ENCODE peak calls at places on chromosomes 16 and 17, in five cellular contexts. I is A549, D is H1, Y is IMR-90, S is HepG2. J is an unnamed sample.

GRCh38 chr17:82000803-82001649 is 21.7 kb downstream of the CENPX start:
- DNase-seq in I (no peak), D (no peak), Y (no peak), S (no peak), J (no peak)

GRCh38 chr16:13435873-13436474 is 484.0 kb upstream of the ERCC4 start:
- DNase-seq in I (no peak), D (no peak), Y (no peak), S (no peak), J (peak; percentile 20)

GRCh38 chr17:51164911-51165679 is 1.1 kb upstream of the NME2 start:
- DNase-seq in I (peak; percentile 28), D (no peak), Y (no peak), S (peak; percentile 28), J (no peak)

GRCh38 chr17:76014100-76014924 is 12.8 kb downstream of the EVPL start:
- DNase-seq in I (peak; percentile 76), D (peak; percentile 83), Y (peak; percentile 58), S (peak; percentile 72), J (peak; percentile 87)

GRCh38 chr16:58582971-58583765 is 46.5 kb downstream of the CNOT1 start:
- DNase-seq in I (no peak), D (no peak), Y (no peak), S (no peak), J (no peak)

GRCh38 chr16:8355714-8356113 is 234.6 kb downstream of the TMEM114 start:
- DNase-seq in I (no peak), D (no peak), Y (no peak), S (no peak), J (no peak)

GRCh38 chr17:17420561-17421269 is 56.1 kb upstream of the MED9 start:
- DNase-seq in I (no peak), D (no peak), Y (peak; percentile 54), S (no peak), J (peak; percentile 23)

GRCh38 chr17:30920282-30920681 is 1.5 kb upstream of the ADAP2 start:
- DNase-seq in I (peak; percentile 44), D (peak; percentile 9), Y (peak; percentile 69), S (peak; percentile 27), J (no peak)

GRCh38 chr17:47853616-47854015 is 2.7 kb upstream of the SP6 start:
- DNase-seq in I (no peak), D (no peak), Y (no peak), S (no peak), J (no peak)

GRCh38 chr16:50826797-50827316 is 85.0 kb downstream of the CYLD start:
- DNase-seq in I (no peak), D (no peak), Y (no peak), S (no peak), J (no peak)

GRCh38 chr16:3606441-3606840 is 5.0 kb downstream of the SLX4 start:
- DNase-seq in I (no peak), D (no peak), Y (no peak), S (no peak), J (no peak)

GRCh38 chr16:56870271-56870888 is 5.4 kb downstream of the SLC12A3 start:
- DNase-seq in I (no peak), D (no peak), Y (no peak), S (no peak), J (no peak)

GRCh38 chr16:56871172-56871593 is 6.2 kb downstream of the SLC12A3 start:
- DNase-seq in I (peak; percentile 28), D (no peak), Y (peak; percentile 53), S (peak; percentile 31), J (no peak)

GRCh38 chr17:55238931-55239297 is 25.8 kb upstream of the HLF start:
- DNase-seq in I (no peak), D (no peak), Y (no peak), S (peak; percentile 44), J (peak; percentile 38)

GRCh38 chr17:64262422-64263260 is at the start of gene TEX2:
- DNase-seq in I (no peak), D (no peak), Y (no peak), S (peak; percentile 39), J (peak; percentile 57)

GRCh38 chr16:83400234-83400633 is 407.5 kb upstream of the HSBP1 start:
- DNase-seq in I (no peak), D (peak; percentile 5), Y (no peak), S (no peak), J (no peak)

GRCh38 chr17:30172560-30172959 is 55.9 kb downstream of the NSRP1 start:
- DNase-seq in I (no peak), D (no peak), Y (no peak), S (no peak), J (no peak)

GRCh38 chr17:80393491-80393890 is 21.5 kb upstream of the ENDOV start:
- DNase-seq in I (no peak), D (no peak), Y (no peak), S (no peak), J (no peak)

GRCh38 chr16:56317998-56318912 is 107.1 kb downstream of the AMFR start:
- DNase-seq in I (peak; percentile 66), D (peak; percentile 49), Y (peak; percentile 70), S (peak; percentile 62), J (peak; percentile 91)

GRCh38 chr17:59846391-59847165 is 46.2 kb downstream of the TUBD1 start:
- DNase-seq in I (peak; percentile 99), D (no peak), Y (peak; percentile 94), S (peak; percentile 99), J (no peak)

GRCh38 chr16:9139965-9140364 is 48.5 kb downstream of the HAPSTR1 start:
- DNase-seq in I (peak; percentile 70), D (no peak), Y (peak; percentile 35), S (peak; percentile 64), J (peak; percentile 59)

GRCh38 chr17:17605747-17606083 is 14.2 kb upstream of the PEMT start:
- DNase-seq in I (no peak), D (no peak), Y (peak; percentile 58), S (no peak), J (no peak)

GRCh38 chr16:61681673-61682072 is 354.6 kb downstream of the CDH8 start:
- DNase-seq in I (no peak), D (no peak), Y (no peak), S (no peak), J (no peak)

GRCh38 chr17:38892620-38893019 is 22.8 kb downstream of the LASP1 start:
- DNase-seq in I (no peak), D (no peak), Y (no peak), S (no peak), J (no peak)

GRCh38 chr16:8819635-8820034 is 22.0 kb downstream of the PMM2 start:
- DNase-seq in I (no peak), D (no peak), Y (no peak), S (no peak), J (no peak)

GRCh38 chr16:30066882-30067583 is 1.5 kb downstream of the ALDOA start:
- DNase-seq in I (no peak), D (no peak), Y (no peak), S (no peak), J (no peak)

GRCh38 chr17:58829172-58829637 is 73.6 kb downstream of the PPM1E start:
- DNase-seq in I (peak; percentile 4), D (no peak), Y (no peak), S (peak; percentile 86), J (no peak)

GRCh38 chr17:77829871-77830799 is 128.4 kb upstream of the TNRC6C start:
- DNase-seq in I (no peak), D (no peak), Y (peak; percentile 72), S (no peak), J (peak; percentile 67)

GRCh38 chr16:68383858-68384257 is 64.5 kb downstream of the SMPD3 start:
- DNase-seq in I (no peak), D (no peak), Y (no peak), S (no peak), J (no peak)

DNA sequence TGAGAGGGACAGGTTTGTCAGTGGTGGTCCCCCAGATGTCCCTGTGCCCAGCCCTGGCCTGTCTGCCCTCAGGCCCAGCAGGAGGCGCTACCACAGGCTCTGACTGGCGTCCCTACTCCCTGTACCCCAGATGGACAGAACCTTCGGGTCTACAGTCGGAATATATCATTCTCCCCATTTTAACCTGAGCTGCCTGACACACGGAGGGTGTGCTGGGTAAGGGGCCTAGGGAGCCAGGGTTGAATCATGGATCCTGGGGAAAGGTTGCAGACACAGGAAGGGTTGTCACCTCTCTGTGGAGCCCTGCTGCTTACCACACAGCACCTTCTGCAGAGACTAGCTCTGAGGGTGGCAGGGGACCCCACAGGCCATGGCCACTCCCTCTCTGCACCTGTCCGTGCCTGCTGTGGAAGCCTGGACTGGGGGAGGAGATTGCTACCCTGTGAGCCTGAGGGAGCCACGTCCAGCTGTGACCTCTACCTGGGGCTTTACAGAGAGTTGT is 162.2 kb upstream of the ZNF267 start:
- DNase-seq in I (no peak), D (no peak), Y (no peak), S (no peak), J (no peak)
- TF ChIP-seq MAFK in I (no peak), D (no peak), Y (no peak), S (no peak), J (no peak)

DNA sequence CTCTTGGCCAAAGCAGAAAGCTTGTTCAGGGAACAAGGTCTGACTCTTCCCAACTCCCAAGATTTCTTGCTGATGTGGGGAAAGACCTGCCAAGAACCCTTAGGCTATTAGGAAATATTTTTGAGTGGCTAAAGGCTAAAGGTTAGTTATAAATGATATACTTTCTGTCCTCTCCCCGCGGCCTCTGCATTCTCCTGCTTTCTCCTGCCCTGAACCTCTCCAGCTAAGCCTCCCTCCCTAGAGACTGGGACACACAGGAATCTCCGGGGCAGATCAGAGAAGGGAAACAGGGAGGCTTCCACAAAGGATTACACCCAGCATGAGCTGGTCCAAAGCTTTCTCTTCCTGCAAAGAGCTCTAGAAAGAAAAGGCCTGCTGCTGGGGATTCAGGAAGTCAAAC is 2.3 kb downstream of the SLC43A2 start:
- DNase-seq in I (no peak), D (no peak), Y (no peak), S (no peak), J (no peak)
- H3K4me2 ChIP-seq in I (no peak overlapping the region), D (no peak overlapping the region), Y (no peak overlapping the region), S (peak overlapping the region; percentile 99), J (no peak overlapping the region)

GRCh38 chr17:2796164-2797140 is at the start of gene RAP1GAP2:
- DNase-seq in I (no peak), D (no peak), Y (no peak), S (no peak), J (no peak)
- TF ChIP-seq MAFK in I (no peak), D (no peak), Y (no peak), S (no peak), J (no peak)

DNA sequence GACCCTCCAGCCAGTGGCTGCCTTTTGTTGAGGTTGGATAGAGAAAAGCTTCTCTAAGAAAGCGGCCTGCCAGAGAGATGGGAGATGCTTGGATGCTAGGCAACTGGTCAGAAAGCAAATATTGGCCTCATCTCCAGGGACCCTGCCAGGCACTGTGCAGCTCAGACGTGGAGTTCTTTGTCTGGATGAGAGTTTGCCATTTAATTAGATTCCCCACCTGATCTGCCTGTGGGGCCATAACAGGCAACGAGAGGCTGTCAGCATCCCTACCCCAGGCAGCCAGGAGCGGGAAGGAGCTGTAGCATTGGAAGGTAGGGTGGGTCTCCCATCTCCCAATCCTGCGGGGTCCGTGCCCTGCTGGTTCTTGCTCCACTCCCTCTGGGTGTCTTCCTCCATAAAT is 52.7 kb downstream of the ASIC2 start:
- DNase-seq in I (no peak), D (no peak), Y (no peak), S (no peak), J (no peak)
- H3K4me2 ChIP-seq in I (no peak overlapping the region), D (no peak overlapping the region), Y (no peak overlapping the region), S (no peak overlapping the region), J (no peak overlapping the region)

GRCh38 chr16:63037761-63038562 is 1001.7 kb upstream of the CDH8 start:
- DNase-seq in I (no peak), D (no peak), Y (no peak), S (no peak), J (no peak)

GRCh38 chr16:63038563-63039131 is 1002.4 kb upstream of the CDH8 start:
- DNase-seq in I (no peak), D (no peak), Y (no peak), S (no peak), J (no peak)
- TF ChIP-seq MAFK in I (no peak), D (no peak), Y (no peak), S (no peak), J (no peak)